ENCODE peak calls at places on chromosome 1, in four cellular contexts. J is GM10248, C is upper lobe of left lung, G is cardiac fibroblast. W is an unnamed sample.

GRCh38 chr1:206784471-206784903 is 12.2 kb upstream of the IL10 start:
- DNase-seq in J (peak), G (no peak), C (peak), W (no peak)

GRCh38 chr1:67146539-67146938 is 11.8 kb upstream of the C1orf141 start:
- DNase-seq in J (no peak), G (no peak), C (no peak), W (no peak)

GRCh38 chr1:57832616-57833015 is 408.8 kb upstream of the DAB1 start:
- DNase-seq in C (no peak), G (no peak), J (no peak), W (no peak)

GRCh38 chr1:169103002-169103401 is 3.5 kb upstream of the ATP1B1 start:
- DNase-seq in J (no peak), C (no peak), G (no peak), W (no peak)

GRCh38 chr1:169460193-169460833 is 25.4 kb downstream of the SLC19A2 start:
- DNase-seq in G (peak), C (peak), J (no peak), W (no peak)

GRCh38 chr1:109667452-109668122 is at the start of gene GSTM2:
- DNase-seq in C (peak), G (peak), J (peak), W (peak)

GRCh38 chr1:201022824-201023516 is 544 bp downstream of the KIF21B start:
- DNase-seq in C (peak), G (no peak), J (no peak), W (peak)

GRCh38 chr1:53619811-53620619 is 118.9 kb downstream of the GLIS1 start:
- DNase-seq in G (peak), C (no peak), J (no peak), W (no peak)

GRCh38 chr1:227370463-227371254 is 52.4 kb upstream of the CDC42BPA start:
- DNase-seq in J (no peak), C (no peak), G (peak), W (no peak)

GRCh38 chr1:155254714-155255242 is 505 bp downstream of the ENTREP3 start:
- DNase-seq in J (peak), C (peak), G (no peak), W (no peak)

GRCh38 chr1:47262787-47263413 is 30.9 kb upstream of the TAL1 start:
- DNase-seq in C (no peak), J (peak), G (peak), W (no peak)

GRCh38 chr1:235923466-235924008 is 56.8 kb upstream of the LYST start:
- DNase-seq in G (peak), J (no peak), C (no peak), W (no peak)

GRCh38 chr1:174158767-174159252 is 510 bp upstream of the RABGAP1L start:
- DNase-seq in C (no peak), G (no peak), J (no peak), W (no peak)

GRCh38 chr1:219567341-219567947 is 45.5 kb downstream of the ZC3H11B start:
- DNase-seq in C (no peak), J (no peak), G (peak), W (no peak)
- TF ChIP-seq CTCF in C (peak), J (peak), G (peak), W (no peak)

GRCh38 chr1:118995312-118996016 is 7.3 kb upstream of the TBX15 start:
- DNase-seq in G (no peak), C (no peak), J (no peak), W (no peak)

GRCh38 chr1:118992868-118993711 is 4.9 kb upstream of the TBX15 start:
- DNase-seq in G (no peak), C (peak), J (no peak), W (no peak)

GRCh38 chr1:118991448-118991847 is 3.3 kb upstream of the TBX15 start:
- DNase-seq in C (no peak), G (no peak), J (no peak), W (no peak)

GRCh38 chr1:118992426-118992825 is 4.3 kb upstream of the TBX15 start:
- DNase-seq in G (no peak), J (no peak), C (peak), W (no peak)

DNA sequence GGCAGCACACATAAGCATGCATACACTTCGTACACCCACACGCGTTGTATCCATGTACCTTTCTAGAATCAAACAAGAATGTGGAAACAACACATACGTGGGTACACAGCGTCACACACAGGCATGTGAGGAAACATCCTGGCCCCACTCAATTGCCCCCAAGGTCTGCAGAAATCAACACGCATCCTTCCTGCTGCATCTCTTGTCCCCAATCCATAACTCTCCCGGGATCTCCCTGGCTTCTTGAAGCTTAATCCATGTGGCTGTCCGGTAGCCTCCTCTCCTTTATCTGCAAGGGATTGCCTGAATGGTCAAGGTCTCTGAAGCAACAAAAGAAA is 5.5 kb upstream of the TBX15 start:
- DNase-seq in G (no peak), J (no peak), C (no peak), W (no peak)
- TF ChIP-seq CTCF in G (no peak), J (no peak), C (no peak), W (no peak)

GRCh38 chr1:27491748-27492700 is 2.1 kb upstream of the WASF2 start:
- DNase-seq in C (no peak), J (no peak), G (no peak), W (no peak)

GRCh38 chr1:27499142-27499541 is 9.2 kb upstream of the WASF2 start:
- DNase-seq in G (no peak), J (no peak), C (no peak), W (no peak)

DNA sequence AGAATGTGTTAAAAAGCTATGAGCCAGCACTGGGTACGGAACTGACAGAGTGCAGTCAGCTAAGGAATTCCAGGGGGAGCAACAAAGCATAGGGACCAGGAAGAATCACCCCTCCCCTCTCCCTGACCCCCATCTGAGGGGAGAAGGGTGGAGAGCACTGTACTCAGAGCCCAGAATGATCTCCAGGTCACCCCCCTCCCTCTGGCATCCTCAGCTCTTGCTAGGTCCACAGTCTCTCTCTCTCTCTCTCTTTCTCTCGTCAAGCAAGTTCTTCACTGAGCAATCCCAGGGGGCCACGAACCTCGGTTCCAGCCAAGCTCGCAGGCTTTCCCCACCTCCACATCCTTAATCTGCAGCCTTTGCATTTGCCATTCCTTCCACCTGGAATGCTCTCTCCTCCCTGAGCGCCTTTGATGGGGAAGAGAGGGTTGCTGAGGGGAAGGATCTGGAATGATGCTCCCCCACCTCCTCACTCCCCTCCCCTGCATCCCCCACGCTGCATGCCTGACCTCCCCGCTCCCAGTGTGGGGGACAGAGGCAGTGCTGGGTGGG is 6.7 kb upstream of the WASF2 start:
- DNase-seq in J (no peak), G (peak), C (no peak), W (no peak)
- TF ChIP-seq CTCF in J (no peak), G (peak), C (no peak), W (no peak)

DNA sequence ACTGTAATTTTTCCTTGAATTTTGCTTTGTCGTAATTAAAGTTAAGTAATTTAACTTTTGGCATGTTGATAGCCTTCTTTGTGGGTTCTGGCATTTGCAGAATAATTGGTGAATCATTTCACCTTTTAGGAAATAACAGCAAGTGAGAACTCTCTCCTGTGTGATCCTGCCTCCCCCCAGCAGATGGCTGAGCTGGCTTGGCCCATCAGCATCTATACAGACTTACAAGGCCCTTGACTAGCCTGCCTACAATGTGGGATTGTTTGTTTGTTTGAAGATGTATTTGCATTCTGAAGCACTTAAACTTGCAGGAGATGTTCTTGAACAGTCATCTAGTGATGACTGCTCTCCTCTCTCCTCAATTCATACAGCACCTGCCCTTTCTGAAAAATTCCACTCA is 55.9 kb downstream of the MACO1 start:
- DNase-seq in J (no peak), G (peak), C (no peak), W (no peak)
- TF ChIP-seq CTCF in J (no peak), G (peak), C (no peak), W (no peak)

GRCh38 chr1:212700892-212701819 is 1.5 kb upstream of the BATF3 start:
- DNase-seq in C (peak), J (no peak), G (peak), W (peak)

GRCh38 chr1:212698467-212699103 is 1.1 kb downstream of the BATF3 start:
- DNase-seq in C (no peak), G (no peak), J (no peak), W (no peak)

GRCh38 chr1:212700597-212700891 is 904 bp upstream of the BATF3 start:
- DNase-seq in C (no peak), G (no peak), J (no peak), W (no peak)

GRCh38 chr1:212699839-212700596 is at the start of gene BATF3:
- DNase-seq in J (peak), G (no peak), C (peak), W (peak)

DNA sequence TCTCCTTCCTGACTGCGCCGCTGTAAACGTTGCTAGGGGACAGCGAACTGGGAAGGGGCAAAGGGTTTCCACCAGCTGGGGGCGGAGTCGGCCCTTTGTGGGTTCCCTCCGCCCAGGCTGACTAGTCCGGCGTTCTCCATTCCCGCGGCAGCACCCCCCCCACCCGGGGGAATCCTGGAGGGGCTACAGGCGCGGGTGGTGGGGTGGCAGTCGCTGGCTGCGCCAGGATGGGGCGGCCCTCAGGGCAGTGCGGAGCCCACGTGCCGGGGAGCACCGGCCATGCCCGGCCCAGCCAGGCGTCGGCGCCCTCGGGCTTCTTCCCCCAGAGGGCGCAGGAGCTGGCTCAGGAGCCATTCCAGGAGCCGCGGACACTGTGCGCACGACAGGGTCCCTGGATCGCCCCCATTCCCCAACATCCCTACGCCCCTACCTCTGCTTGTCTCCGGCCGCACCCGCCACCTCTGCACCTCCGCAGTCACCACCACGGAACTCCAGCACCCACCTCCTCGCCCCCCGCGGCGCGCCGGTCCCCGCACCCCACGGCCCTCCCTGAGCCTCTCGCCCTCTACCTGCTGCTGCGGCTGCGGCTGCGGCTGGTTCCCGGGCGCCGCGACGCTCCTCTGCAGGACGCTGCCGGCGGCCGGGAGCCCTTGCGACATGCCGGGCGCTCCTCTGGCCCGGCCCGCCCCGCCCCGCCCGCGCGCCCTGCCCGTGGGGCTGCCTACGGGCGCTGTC is 369 bp downstream of the BATF3 start:
- DNase-seq in G (peak), J (peak), C (peak), W (peak)
- TF ChIP-seq CTCF in G (peak), J (peak), C (peak), W (no peak)